ENCODE peak calls at places on chromosomes 16 and 17, in five cellular contexts. Y, A, S, V and D are unnamed samples.

GRCh38 chr16:52549011-52549692 is 2.2 kb upstream of the TOX3 start:
- DNase-seq in V (no peak), S (no peak), A (peak), Y (peak), D (peak)

GRCh38 chr16:47488051-47488450 is 26.9 kb downstream of the PHKB start:
- DNase-seq in A (no peak), V (no peak), Y (no peak), S (no peak), D (no peak)

GRCh38 chr17:3647769-3648540 is 11.4 kb downstream of the CTNS start:
- DNase-seq in A (peak), S (peak), V (peak), Y (peak), D (peak)

GRCh38 chr16:85205747-85206471 is 93.6 kb upstream of the CIBAR2 start:
- DNase-seq in S (no peak), A (no peak), V (no peak), Y (peak), D (peak)

GRCh38 chr17:81868674-81869220 is 2.4 kb downstream of the ARHGDIA start:
- DNase-seq in A (peak), Y (peak), V (peak), S (peak), D (peak)

GRCh38 chr17:40097931-40098845 is 2.2 kb downstream of the NR1D1 start:
- DNase-seq in A (no peak), S (no peak), V (no peak), Y (peak), D (peak)

GRCh38 chr17:6070895-6071511 is 824 bp downstream of the WSCD1 start:
- DNase-seq in A (peak), V (no peak), S (no peak), Y (peak), D (peak)

GRCh38 chr17:60170835-60171752 is 21.3 kb downstream of the CA4 start:
- DNase-seq in S (no peak), Y (no peak), A (no peak), V (no peak), D (no peak)

GRCh38 chr17:75481194-75482059 is 25.0 kb downstream of the TMEM94 start:
- DNase-seq in S (no peak), A (peak), V (no peak), Y (no peak), D (no peak)
- H3K4me2 ChIP-seq in S (no peak), A (peak), V (no peak), Y (no peak), D (peak)

DNA sequence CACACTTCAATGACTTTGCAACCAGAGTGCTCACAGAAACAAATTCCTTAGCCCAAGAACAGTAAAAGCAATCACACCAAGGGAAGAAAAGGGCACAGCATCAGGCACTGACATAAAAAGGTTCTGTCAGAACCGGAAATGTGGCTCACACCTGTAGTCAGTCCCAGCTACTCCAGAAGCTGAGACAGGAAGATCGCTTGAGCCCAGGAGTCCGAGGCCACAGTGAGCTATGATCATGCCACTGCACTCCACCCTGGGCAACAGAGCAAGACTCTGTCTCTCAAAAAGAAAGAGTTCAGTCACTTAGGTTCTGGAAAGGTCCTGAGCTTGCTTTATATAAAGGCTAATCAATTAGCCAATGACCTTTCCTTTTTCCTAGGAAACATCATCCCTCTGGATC is 22.7 kb downstream of the YWHAE start:
- DNase-seq in Y (no peak), S (no peak), V (no peak), A (no peak), D (no peak)
- H3K4me3 ChIP-seq in Y (no peak), S (no peak), V (no peak), A (no peak), D (no peak)

DNA sequence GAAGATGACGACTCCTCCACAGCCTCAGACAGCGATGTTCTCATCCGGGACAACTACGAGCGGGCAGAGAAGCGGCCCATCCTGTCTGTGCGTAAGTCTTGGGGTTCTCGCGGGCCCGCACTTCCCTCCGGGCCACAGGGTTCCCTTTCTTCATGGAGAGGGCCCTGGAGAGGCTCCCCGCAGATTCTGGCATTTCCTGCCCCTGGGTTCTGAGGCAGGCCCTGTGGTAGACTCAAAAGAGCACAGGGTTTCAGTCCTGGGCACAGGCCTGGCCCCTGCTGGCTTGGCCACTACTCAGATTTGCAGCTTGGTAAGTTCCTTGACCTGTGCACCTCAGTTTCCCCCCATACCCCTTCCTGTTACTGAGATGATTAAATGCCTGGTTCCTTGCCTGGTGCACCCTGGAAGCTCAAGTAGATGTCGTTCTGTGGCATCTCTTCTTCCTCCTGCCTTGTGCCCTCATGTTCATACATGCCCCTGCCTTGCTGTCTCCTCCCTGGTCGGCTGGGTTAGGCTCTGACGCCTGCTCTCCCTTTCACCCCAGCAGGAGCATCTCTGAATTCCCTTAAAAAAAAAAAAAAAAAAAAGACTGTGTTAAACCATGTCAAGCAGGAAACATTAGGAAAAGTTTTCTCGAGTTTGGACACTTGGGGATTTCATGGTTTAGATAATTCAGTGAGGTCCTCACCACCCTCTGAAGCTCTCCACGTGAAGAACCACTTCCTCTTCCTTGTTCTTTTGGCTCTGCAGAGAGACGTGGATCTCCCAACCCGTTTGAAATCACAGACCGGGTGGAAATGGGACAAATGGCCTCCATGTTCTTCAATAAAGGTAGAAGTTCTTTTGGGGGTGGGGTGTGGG is 14.3 kb upstream of the NAT9 start:
- DNase-seq in V (no peak), Y (no peak), S (no peak), A (no peak), D (no peak)
- H3K4me2 ChIP-seq in V (no peak), Y (no peak), S (no peak), A (no peak), D (no peak)

GRCh38 chr17:179721-180379 is 1.6 kb downstream of the DOC2B start:
- DNase-seq in A (peak), V (no peak), Y (no peak), S (no peak), D (no peak)

GRCh38 chr17:181213-182163 is at the start of gene DOC2B:
- DNase-seq in S (peak), V (no peak), Y (no peak), A (peak), D (peak)

GRCh38 chr17:180380-181212 is 854 bp downstream of the DOC2B start:
- DNase-seq in S (no peak), A (peak), Y (no peak), V (no peak), D (peak)

GRCh38 chr17:183021-183420 is 1.6 kb upstream of the DOC2B start:
- DNase-seq in S (no peak), V (no peak), A (no peak), Y (no peak), D (no peak)

DNA sequence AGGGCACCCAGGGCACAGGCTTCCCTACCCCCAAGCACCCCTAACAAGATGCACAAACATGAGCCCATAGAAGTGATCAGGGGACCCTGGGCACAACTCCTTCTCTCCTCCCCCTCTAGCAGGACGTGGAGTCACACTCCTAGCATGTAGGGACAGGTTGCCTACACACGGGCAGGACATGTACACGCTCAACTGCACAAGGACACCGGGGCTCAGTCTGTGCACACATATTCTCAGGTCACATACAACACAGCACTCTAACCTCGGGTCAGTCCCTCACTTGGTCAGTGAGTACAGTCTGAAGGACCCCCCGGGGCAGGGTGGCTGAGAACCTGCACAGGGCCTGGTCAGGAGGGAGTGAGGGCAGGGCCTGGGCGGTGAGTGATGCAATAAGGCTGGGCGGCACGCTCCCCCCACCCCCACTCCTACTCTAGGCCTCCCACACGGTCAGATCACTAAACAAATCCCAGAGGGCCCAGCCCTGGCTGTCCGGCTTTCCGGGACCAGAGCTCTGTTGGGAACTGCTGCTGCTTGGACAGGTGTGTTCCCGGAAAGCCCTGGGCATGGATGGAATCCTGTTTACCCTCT is 808 bp upstream of the DOC2B start:
- DNase-seq in Y (no peak), V (no peak), A (no peak), S (no peak), D (peak)
- H3K4me3 ChIP-seq in Y (no peak), V (no peak), A (no peak), S (peak), D (no peak)